ENCODE peak calls at places on chromosomes 3 and 15, in six cellular contexts. One of them, this sample, is unnamed.

GRCh38 chr15:90266485-90266884 is 1.0 kb downstream of the NGRN start:
- DNase-seq in GM12878: no peak
- DNase-seq in H1: no peak
- DNase-seq in K562: no peak
- DNase-seq in HepG2: no peak
- DNase-seq in SK-N-SH: no peak
- DNase-seq in this sample: no peak

GRCh38 chr3:64555351-64555750 is 132.4 kb downstream of the ADAMTS9 start:
- DNase-seq in GM12878: no peak
- DNase-seq in H1: no peak
- DNase-seq in K562: no peak
- DNase-seq in SK-N-SH: no peak
- DNase-seq in HepG2: no peak
- DNase-seq in this sample: no peak

GRCh38 chr15:36831915-36832310 is 252.5 kb downstream of the CDIN1 start:
- DNase-seq in H1: no peak
- DNase-seq in GM12878: no peak
- DNase-seq in SK-N-SH: no peak
- DNase-seq in K562: no peak
- DNase-seq in HepG2: no peak
- DNase-seq in this sample: no peak

GRCh38 chr3:24802614-24803013 is 308.0 kb upstream of the THRB start:
- DNase-seq in HepG2: no peak
- DNase-seq in GM12878: peak; percentile 26
- DNase-seq in H1: no peak
- DNase-seq in K562: no peak
- DNase-seq in SK-N-SH: no peak
- DNase-seq in this sample: no peak

GRCh38 chr3:89107461-89108035 is at the start of gene EPHA3:
- DNase-seq in GM12878: no peak
- DNase-seq in HepG2: peak; percentile 12
- DNase-seq in K562: no peak
- DNase-seq in H1: peak; percentile 53
- DNase-seq in SK-N-SH: peak; percentile 67
- DNase-seq in this sample: peak; percentile 22

GRCh38 chr15:29090617-29091466 is 178.8 kb downstream of the NSMCE3 start:
- DNase-seq in GM12878: no peak
- DNase-seq in H1: no peak
- DNase-seq in SK-N-SH: peak; percentile 79
- DNase-seq in K562: peak; percentile 76
- DNase-seq in HepG2: peak; percentile 12
- DNase-seq in this sample: peak; percentile 41

GRCh38 chr15:66698971-66699370 is 3.1 kb upstream of the SMAD6 start:
- DNase-seq in HepG2: no peak
- DNase-seq in SK-N-SH: no peak
- DNase-seq in H1: no peak
- DNase-seq in K562: no peak
- DNase-seq in GM12878: no peak
- DNase-seq in this sample: no peak

GRCh38 chr3:86982883-86983282 is 8.1 kb downstream of the VGLL3 start:
- DNase-seq in GM12878: no peak
- DNase-seq in SK-N-SH: no peak
- DNase-seq in HepG2: no peak
- DNase-seq in K562: no peak
- DNase-seq in H1: no peak
- DNase-seq in this sample: no peak

GRCh38 chr3:31274406-31275024 is 258.2 kb upstream of the STT3B start:
- DNase-seq in H1: no peak
- DNase-seq in SK-N-SH: no peak
- DNase-seq in HepG2: no peak
- DNase-seq in K562: no peak
- DNase-seq in GM12878: no peak
- DNase-seq in this sample: no peak

GRCh38 chr3:146117406-146118285 is 43.3 kb downstream of the PLOD2 start:
- DNase-seq in GM12878: no peak
- DNase-seq in K562: no peak
- DNase-seq in H1: no peak
- DNase-seq in SK-N-SH: no peak
- DNase-seq in HepG2: no peak
- DNase-seq in this sample: no peak

GRCh38 chr15:36177590-36178281 is 401.7 kb upstream of the CDIN1 start:
- DNase-seq in H1: no peak
- DNase-seq in GM12878: no peak
- DNase-seq in SK-N-SH: no peak
- DNase-seq in K562: no peak
- DNase-seq in HepG2: no peak
- DNase-seq in this sample: no peak

DNA sequence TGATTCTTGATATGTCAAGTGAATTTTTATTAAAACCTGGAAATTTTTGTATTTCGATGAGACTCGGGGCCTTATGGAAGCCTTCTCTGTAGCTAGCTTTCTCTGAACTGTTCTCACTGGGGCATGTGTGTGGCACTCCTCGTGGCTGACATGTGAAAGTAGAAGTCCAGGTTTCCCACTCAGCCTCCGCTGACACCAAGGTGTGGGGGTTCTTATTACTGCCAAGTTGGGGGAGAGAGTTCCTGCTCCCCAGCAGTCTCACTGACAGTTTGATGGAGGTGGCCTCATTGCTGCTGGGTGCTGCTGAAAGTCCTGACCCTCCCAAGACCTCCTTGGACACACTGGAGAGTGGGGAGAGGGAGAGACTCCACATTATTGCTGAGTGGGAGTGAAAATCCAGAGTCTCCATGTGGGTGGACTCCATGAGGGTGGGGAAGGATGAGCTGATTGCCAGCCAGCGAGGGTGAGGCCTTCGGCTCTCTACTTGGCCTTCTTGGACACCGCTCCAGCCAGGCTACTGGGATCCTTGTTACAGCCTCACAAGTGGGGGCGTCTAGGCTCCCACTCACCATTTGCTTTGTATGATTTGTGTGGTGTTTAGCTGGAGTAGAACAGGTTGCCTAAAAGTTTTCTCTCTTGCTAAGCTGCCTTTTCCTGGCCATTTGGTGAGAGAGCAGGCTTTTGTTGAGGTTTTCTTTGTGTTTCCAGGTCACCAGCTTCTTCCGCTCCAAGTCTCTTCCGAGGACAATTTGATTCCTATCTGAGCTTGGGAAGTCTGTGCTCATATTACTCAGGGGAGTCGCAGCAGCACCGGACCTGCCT is 64.1 kb downstream of the LSM3 start:
- DNase-seq in GM12878: no peak
- DNase-seq in K562: no peak
- DNase-seq in H1: no peak
- DNase-seq in SK-N-SH: no peak
- DNase-seq in HepG2: no peak
- DNase-seq in this sample: no peak
- TF ChIP-seq CHD2 in GM12878: no peak
- TF ChIP-seq CHD2 in K562: no peak
- TF ChIP-seq CHD2 in H1: no peak
- TF ChIP-seq CHD2 in SK-N-SH: no peak
- TF ChIP-seq CHD2 in HepG2: no peak
- TF ChIP-seq CHD2 in this sample: no peak

GRCh38 chr15:48955967-48956366 is 7.8 kb downstream of the SHC4 start:
- DNase-seq in SK-N-SH: no peak
- DNase-seq in H1: no peak
- DNase-seq in GM12878: no peak
- DNase-seq in HepG2: no peak
- DNase-seq in K562: no peak
- DNase-seq in this sample: no peak

GRCh38 chr15:48955370-48955769 is 8.3 kb downstream of the SHC4 start:
- DNase-seq in K562: no peak
- DNase-seq in GM12878: no peak
- DNase-seq in SK-N-SH: no peak
- DNase-seq in H1: no peak
- DNase-seq in HepG2: no peak
- DNase-seq in this sample: no peak

GRCh38 chr15:48954538-48954937 is 9.2 kb downstream of the SHC4 start:
- DNase-seq in GM12878: no peak
- DNase-seq in H1: no peak
- DNase-seq in HepG2: no peak
- DNase-seq in K562: no peak
- DNase-seq in SK-N-SH: no peak
- DNase-seq in this sample: no peak
- TF ChIP-seq CHD2 in GM12878: no peak
- TF ChIP-seq CHD2 in H1: no peak
- TF ChIP-seq CHD2 in HepG2: no peak
- TF ChIP-seq CHD2 in K562: no peak
- TF ChIP-seq CHD2 in SK-N-SH: no peak
- TF ChIP-seq CHD2 in this sample: no peak

DNA sequence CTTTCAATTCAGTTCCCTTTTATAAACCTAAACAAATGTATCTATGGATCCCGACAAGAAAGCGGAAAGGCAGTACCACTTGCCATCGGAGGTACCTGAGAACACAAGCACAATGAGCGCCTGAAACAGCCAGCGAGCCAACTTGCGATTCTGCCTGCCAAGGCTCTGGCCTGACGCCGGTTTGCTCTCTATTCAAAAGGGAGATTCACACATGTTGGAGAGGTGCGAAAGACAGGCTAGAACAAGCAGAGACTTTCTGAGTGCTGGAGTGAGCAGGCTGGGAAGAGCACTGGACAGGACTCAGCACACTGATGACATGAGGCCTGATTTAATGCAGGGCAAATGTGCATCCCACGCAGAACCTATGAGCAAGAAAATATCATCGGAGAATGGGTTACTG is 17.7 kb upstream of the PRR23E start:
- DNase-seq in SK-N-SH: no peak
- DNase-seq in H1: no peak
- DNase-seq in K562: no peak
- DNase-seq in GM12878: no peak
- DNase-seq in HepG2: no peak
- DNase-seq in this sample: no peak
- TF ChIP-seq CHD2 in SK-N-SH: no peak
- TF ChIP-seq CHD2 in H1: no peak
- TF ChIP-seq CHD2 in K562: no peak
- TF ChIP-seq CHD2 in GM12878: no peak
- TF ChIP-seq CHD2 in HepG2: no peak
- TF ChIP-seq CHD2 in this sample: no peak

DNA sequence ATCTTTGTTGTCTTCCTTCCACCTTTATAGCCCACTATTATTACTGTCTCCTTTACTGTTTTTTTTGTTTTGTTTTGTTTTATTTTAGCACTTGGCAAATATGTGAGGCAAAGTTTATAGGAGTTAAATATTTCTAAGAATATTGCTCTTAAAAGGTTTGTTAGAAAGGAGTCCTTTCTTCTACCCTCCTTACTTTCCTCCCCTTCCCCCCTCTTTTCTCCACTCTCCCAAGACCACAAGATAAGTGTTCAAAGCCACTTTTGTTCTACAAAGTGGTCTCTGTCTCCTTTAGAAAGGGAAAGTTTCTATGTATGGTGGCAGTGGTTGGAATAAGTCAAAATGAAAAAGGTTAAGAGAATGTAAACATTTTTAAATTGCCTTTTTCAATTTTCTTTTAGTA is 130.7 kb upstream of the TSC22D2 start:
- DNase-seq in HepG2: no peak
- DNase-seq in H1: no peak
- DNase-seq in SK-N-SH: no peak
- DNase-seq in K562: no peak
- DNase-seq in GM12878: no peak
- DNase-seq in this sample: no peak
- TF ChIP-seq CHD2 in HepG2: no peak
- TF ChIP-seq CHD2 in H1: no peak
- TF ChIP-seq CHD2 in SK-N-SH: no peak
- TF ChIP-seq CHD2 in K562: no peak
- TF ChIP-seq CHD2 in GM12878: no peak
- TF ChIP-seq CHD2 in this sample: no peak

This sample was measured in A549.